ENCODE peak calls at places on chromosome 16, in four cellular contexts. B, M, E and G are unnamed samples.

GRCh38 chr16:20073203-20074088 is at the start of gene GPR139:
- DNase-seq in E (no peak), M (no peak), B (no peak), G (no peak)

GRCh38 chr16:19898924-19899604 is 14.4 kb upstream of the GPRC5B start:
- DNase-seq in M (no peak), E (no peak), B (peak), G (no peak)

GRCh38 chr16:3004319-3004718 is 8.4 kb upstream of the CLDN9 start:
- DNase-seq in B (no peak), E (no peak), M (no peak), G (no peak)

GRCh38 chr16:456891-457483 is 31.5 kb downstream of the RAB11FIP3 start:
- DNase-seq in B (no peak), M (no peak), E (no peak), G (no peak)

GRCh38 chr16:79542196-79542859 is 58.2 kb downstream of the MAF start:
- DNase-seq in B (no peak), E (peak), M (no peak), G (no peak)

GRCh38 chr16:28189237-28189636 is 22.5 kb downstream of the XPO6 start:
- DNase-seq in E (no peak), M (no peak), B (no peak), G (no peak)

GRCh38 chr16:70632273-70632672 is 14.1 kb upstream of the IL34 start:
- DNase-seq in B (no peak), E (no peak), M (no peak), G (no peak)

GRCh38 chr16:86772671-86773338 is 194.5 kb downstream of the FOXL1 start:
- DNase-seq in B (no peak), M (peak), E (no peak), G (no peak)

GRCh38 chr16:58062821-58063220 is 37.3 kb downstream of the MMP15 start:
- DNase-seq in M (no peak), E (no peak), B (no peak), G (no peak)

GRCh38 chr16:21208429-21208828 is 2.9 kb downstream of the ZP2 start:
- DNase-seq in B (no peak), M (no peak), E (no peak), G (no peak)

GRCh38 chr16:11596572-11597226 is 10.0 kb upstream of the LITAF start:
- DNase-seq in B (no peak), M (no peak), E (peak), G (no peak)

GRCh38 chr16:79267781-79268180 is 332.8 kb downstream of the MAF start:
- DNase-seq in B (no peak), M (no peak), E (no peak), G (no peak)

GRCh38 chr16:10988164-10988803 is 43.9 kb downstream of the CLEC16A start:
- DNase-seq in M (no peak), B (no peak), E (no peak), G (no peak)

GRCh38 chr16:69411064-69411985 is 13.1 kb upstream of the CYB5B start:
- DNase-seq in M (no peak), B (no peak), E (no peak), G (no peak)

GRCh38 chr16:83095926-83096692 is 469.3 kb downstream of the CDH13 start:
- DNase-seq in B (peak), E (no peak), M (no peak), G (peak)

GRCh38 chr16:69610356-69610755 is 44.6 kb downstream of the NFAT5 start:
- DNase-seq in E (no peak), B (no peak), M (no peak), G (no peak)

GRCh38 chr16:81896902-81897301 is 114.4 kb downstream of the SDR42E1 start:
- DNase-seq in B (no peak), M (no peak), E (no peak), G (no peak)

GRCh38 chr16:84271866-84272265 is 22.8 kb upstream of the WFDC1 start:
- DNase-seq in E (no peak), B (no peak), M (no peak), G (no peak)

GRCh38 chr16:77470851-77471250 is 36.0 kb upstream of the ADAMTS18 start:
- DNase-seq in M (no peak), E (no peak), B (no peak), G (no peak)

GRCh38 chr16:3992297-3993051 is 112.0 kb upstream of the CREBBP start:
- DNase-seq in E (no peak), M (no peak), B (no peak), G (no peak)

GRCh38 chr16:67865318-67865717 is 7.5 kb upstream of the EDC4 start:
- DNase-seq in B (no peak), E (no peak), M (no peak), G (no peak)

GRCh38 chr16:64211306-64211705 is 910.6 kb downstream of the CDH11 start:
- DNase-seq in E (no peak), B (no peak), M (no peak), G (no peak)

GRCh38 chr16:66238696-66239095 is 127.8 kb upstream of the CDH5 start:
- DNase-seq in B (no peak), M (no peak), E (no peak), G (no peak)

GRCh38 chr16:82660078-82660645 is 33.4 kb downstream of the CDH13 start:
- DNase-seq in E (no peak), B (no peak), M (no peak), G (no peak)

GRCh38 chr16:47144559-47144877 is 773 bp upstream of the NETO2 start:
- DNase-seq in B (no peak), M (no peak), E (no peak), G (no peak)

GRCh38 chr16:53960954-53961616 is 257.1 kb downstream of the FTO start:
- DNase-seq in B (no peak), E (no peak), M (no peak), G (no peak)

GRCh38 chr16:86062271-86062965 is 163.5 kb downstream of the IRF8 start:
- DNase-seq in M (no peak), B (no peak), E (peak), G (no peak)

GRCh38 chr16:427295-427694 is 1.8 kb downstream of the RAB11FIP3 start:
- DNase-seq in B (no peak), M (no peak), E (no peak), G (no peak)

GRCh38 chr16:52597772-52598483 is 51.0 kb upstream of the TOX3 start:
- DNase-seq in E (no peak), B (peak), M (no peak), G (no peak)

GRCh38 chr16:1773703-1774455 is 945 bp upstream of the MRPS34 start:
- DNase-seq in B (peak), M (no peak), E (peak), G (no peak)

GRCh38 chr16:26645629-26646028 is 421.1 kb upstream of the C16orf82 start:
- DNase-seq in E (no peak), B (no peak), M (no peak), G (no peak)
- TF ChIP-seq CTCF in E (peak), B (no peak), M (no peak), G (no peak)

GRCh38 chr16:30636599-30636998 is 14.2 kb upstream of the PRR14 start:
- DNase-seq in B (no peak), M (no peak), E (no peak), G (no peak)

GRCh38 chr16:30641378-30641982 is 9.3 kb upstream of the PRR14 start:
- DNase-seq in E (no peak), B (no peak), M (no peak), G (no peak)

GRCh38 chr16:30633526-30633925 is 17.2 kb upstream of the PRR14 start:
- DNase-seq in B (no peak), M (no peak), E (no peak), G (no peak)

GRCh38 chr16:30637952-30638351 is 12.8 kb upstream of the PRR14 start:
- DNase-seq in M (no peak), E (no peak), B (peak), G (no peak)
- TF ChIP-seq CTCF in M (peak), E (peak), B (peak), G (peak)

GRCh38 chr16:56657555-56658430 is at the start of gene MT1F:
- DNase-seq in B (peak), M (peak), E (peak), G (no peak)
- TF ChIP-seq CTCF in B (no peak), M (no peak), E (no peak), G (no peak)

GRCh38 chr16:50591800-50592771 is 43.9 kb downstream of the NKD1 start:
- DNase-seq in B (no peak), M (no peak), E (peak), G (no peak)
- TF ChIP-seq CTCF in B (no peak), M (no peak), E (peak), G (no peak)